ENCODE peak calls at places on chromosomes 3 and 15, in five cellular contexts. W is esophagus squamous epithelium, O is RWPE2, T is lower lobe of right lung, M is body of pancreas. P is an unnamed sample.

GRCh38 chr15:67967871-67968423 is 86.2 kb upstream of the PIAS1 start:
- DNase-seq in O (peak), W (no peak), T (peak), M (peak), P (no peak)

GRCh38 chr15:99592135-99592845 is 26.5 kb downstream of the MEF2A start:
- DNase-seq in O (no peak), T (no peak), M (no peak), W (no peak), P (no peak)

GRCh38 chr15:78035319-78035718 is 42.2 kb downstream of the TBC1D2B start:
- DNase-seq in T (no peak), W (no peak), O (no peak), M (peak), P (no peak)

GRCh38 chr3:169623971-169624370 is 39.5 kb downstream of the MECOM start:
- DNase-seq in T (no peak), W (no peak), O (no peak), M (peak), P (no peak)

GRCh38 chr15:32822739-32823138 is 104.9 kb downstream of the GREM1 start:
- DNase-seq in O (no peak), T (no peak), W (no peak), M (no peak), P (no peak)

GRCh38 chr3:119388577-119388976 is 74.8 kb downstream of the TMEM39A start:
- DNase-seq in O (no peak), M (no peak), T (no peak), W (no peak), P (no peak)

GRCh38 chr3:183253364-183253960 is 409 bp downstream of the B3GNT5 start:
- DNase-seq in O (no peak), M (peak), T (peak), W (no peak), P (no peak)

GRCh38 chr3:42689421-42690014 is 4.2 kb downstream of the KLHL40 start:
- DNase-seq in M (no peak), T (peak), W (no peak), O (peak), P (no peak)

GRCh38 chr15:92822216-92823144 is 77.6 kb upstream of the CHD2 start:
- DNase-seq in W (no peak), O (no peak), M (no peak), T (no peak), P (no peak)

GRCh38 chr3:29639621-29640290 is 358.9 kb downstream of the RBMS3 start:
- DNase-seq in M (no peak), W (no peak), O (no peak), T (no peak), P (no peak)

GRCh38 chr3:187944391-187945179 is 199.3 kb upstream of the BCL6 start:
- DNase-seq in T (no peak), W (no peak), M (no peak), O (no peak), P (no peak)

GRCh38 chr3:197854596-197855343 is 63.7 kb downstream of the LRCH3 start:
- DNase-seq in W (no peak), T (no peak), O (peak), M (no peak), P (no peak)

GRCh38 chr3:34038131-34038530 is 239.7 kb downstream of the PDCD6IP start:
- DNase-seq in O (no peak), W (no peak), T (no peak), M (no peak), P (no peak)

GRCh38 chr15:77874071-77874470 is 203.4 kb downstream of the TBC1D2B start:
- DNase-seq in W (no peak), O (no peak), T (no peak), M (no peak), P (no peak)

GRCh38 chr3:98328933-98329332 is 24.7 kb upstream of the OR5K4 start:
- DNase-seq in O (no peak), M (no peak), W (no peak), T (no peak), P (no peak)

GRCh38 chr3:53729130-53729529 is 117.1 kb downstream of the CHDH start:
- DNase-seq in M (no peak), T (no peak), O (no peak), W (no peak), P (no peak)

GRCh38 chr3:23304424-23304823 is 101.3 kb downstream of the UBE2E2 start:
- DNase-seq in O (no peak), M (no peak), W (no peak), T (no peak), P (no peak)

GRCh38 chr15:31598620-31599019 is 272.0 kb downstream of the KLF13 start:
- DNase-seq in O (peak), M (no peak), T (peak), W (no peak), P (peak)

GRCh38 chr3:155670320-155670719 is 74.6 kb downstream of the PLCH1 start:
- DNase-seq in M (no peak), O (no peak), T (no peak), W (no peak), P (no peak)

GRCh38 chr3:105187340-105187739 is 179.4 kb upstream of the ALCAM start:
- DNase-seq in O (no peak), W (no peak), T (no peak), M (no peak), P (no peak)

GRCh38 chr3:98855811-98856400 is 45.6 kb downstream of the DCBLD2 start:
- DNase-seq in M (no peak), W (no peak), T (no peak), O (no peak), P (no peak)

GRCh38 chr3:105944721-105945120 is 75.9 kb upstream of the CBLB start:
- DNase-seq in W (no peak), O (no peak), M (no peak), T (no peak), P (no peak)

GRCh38 chr3:24237971-24238767 is 256.5 kb downstream of the THRB start:
- DNase-seq in W (no peak), M (peak), T (no peak), O (no peak), P (peak)

GRCh38 chr15:63588826-63589225 is 8.4 kb upstream of the FBXL22 start:
- DNase-seq in W (no peak), T (no peak), M (no peak), O (no peak), P (no peak)

GRCh38 chr3:172592898-172593669 is 69.9 kb upstream of the TNFSF10 start:
- DNase-seq in O (no peak), M (no peak), T (no peak), W (no peak), P (no peak)

GRCh38 chr3:28053759-28054158 is 187.7 kb upstream of the CMC1 start:
- DNase-seq in W (no peak), M (no peak), T (no peak), O (no peak), P (no peak)

GRCh38 chr3:120423432-120423831 is 27.4 kb downstream of the FSTL1 start:
- DNase-seq in T (no peak), O (no peak), M (no peak), W (no peak), P (no peak)

GRCh38 chr3:57822686-57823085 is 66.6 kb downstream of the SLMAP start:
- DNase-seq in T (no peak), O (no peak), W (no peak), M (no peak), P (no peak)

GRCh38 chr3:109923431-109923830 is 586.1 kb upstream of the DPPA4 start:
- DNase-seq in W (no peak), M (no peak), T (no peak), O (no peak), P (no peak)

GRCh38 chr3:21778715-21779114 is 27.7 kb upstream of the ZNF385D start:
- DNase-seq in T (no peak), W (no peak), M (no peak), O (no peak), P (no peak)

GRCh38 chr3:22012471-22012870 is 261.5 kb upstream of the ZNF385D start:
- DNase-seq in T (no peak), M (no peak), O (no peak), W (no peak), P (no peak)

GRCh38 chr3:147371771-147372340 is 34.5 kb downstream of the ZIC4 start:
- DNase-seq in W (no peak), T (no peak), O (no peak), M (no peak), P (no peak)

GRCh38 chr15:35151782-35152181 is 66.7 kb upstream of the NANOGP8 start:
- DNase-seq in W (no peak), T (no peak), M (no peak), O (no peak), P (no peak)

GRCh38 chr15:55750706-55751105 is 7.8 kb upstream of the PRTG start:
- DNase-seq in M (no peak), W (no peak), T (no peak), O (no peak), P (no peak)

GRCh38 chr15:58058068-58058467 is 7.4 kb downstream of the ALDH1A2 start:
- DNase-seq in O (no peak), M (no peak), W (no peak), T (no peak), P (no peak)

GRCh38 chr3:53160660-53161344 is at the start of gene PRKCD:
- DNase-seq in W (peak), T (peak), O (peak), M (peak), P (peak)

GRCh38 chr3:11724615-11725339 is 81.1 kb upstream of the VGLL4 start:
- DNase-seq in T (no peak), W (no peak), O (no peak), M (no peak), P (no peak)

GRCh38 chr15:82585072-82585471 is 44.8 kb upstream of the RPS17 start:
- DNase-seq in W (no peak), T (no peak), O (no peak), M (no peak), P (no peak)
- TF ChIP-seq CTCF in W (no peak), T (no peak), O (peak), M (no peak), P (peak)

GRCh38 chr3:49901351-49902339 is 2.0 kb downstream of the MST1R start:
- DNase-seq in O (no peak), T (no peak), W (no peak), M (no peak), P (no peak)
- H3K4me3 ChIP-seq in O (peak), T (peak), W (peak), M (no peak), P (no peak)

GRCh38 chr3:126742057-126742456 is 38.0 kb downstream of the CHCHD6 start:
- DNase-seq in O (no peak), M (no peak), W (no peak), T (no peak), P (no peak)

GRCh38 chr3:126734324-126734723 is 30.3 kb downstream of the CHCHD6 start:
- DNase-seq in W (no peak), T (no peak), O (no peak), M (no peak), P (no peak)

GRCh38 chr3:126732281-126733060 is 28.4 kb downstream of the CHCHD6 start:
- DNase-seq in O (no peak), M (no peak), T (no peak), W (no peak), P (peak)

GRCh38 chr3:126733061-126733430 is 29.0 kb downstream of the CHCHD6 start:
- DNase-seq in M (no peak), T (no peak), W (no peak), O (no peak), P (no peak)

DNA sequence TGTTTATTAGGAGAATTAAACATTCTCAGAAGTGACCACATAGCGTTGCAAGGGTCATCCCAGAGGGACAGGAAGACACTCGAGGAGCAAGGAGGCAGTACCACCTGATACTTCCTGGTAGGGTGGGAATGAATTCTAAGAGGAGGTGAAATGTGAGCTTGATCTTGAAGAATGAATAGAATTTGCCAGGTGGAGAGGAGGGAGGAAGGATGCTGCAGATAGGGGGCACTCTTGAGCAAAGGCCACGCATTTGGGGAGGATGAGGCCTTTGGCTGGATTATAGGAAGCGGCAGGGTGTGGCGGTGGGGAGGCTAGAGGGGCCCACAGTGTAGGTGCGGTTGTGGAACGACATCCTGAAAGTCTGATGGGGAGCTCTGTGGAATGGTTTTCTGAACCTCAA is 33.5 kb downstream of the CHCHD6 start:
- DNase-seq in T (no peak), O (no peak), M (no peak), W (no peak), P (no peak)
- TF ChIP-seq CTCF in T (peak), O (no peak), M (no peak), W (no peak), P (peak)

GRCh38 chr3:32447865-32448400 is 54.7 kb downstream of the CMTM6 start:
- DNase-seq in T (no peak), O (no peak), W (no peak), M (no peak), P (no peak)

GRCh38 chr3:32450426-32450825 is 52.2 kb downstream of the CMTM6 start:
- DNase-seq in T (no peak), O (no peak), M (no peak), W (no peak), P (no peak)

GRCh38 chr3:32452009-32452408 is 50.6 kb downstream of the CMTM6 start:
- DNase-seq in W (no peak), O (no peak), T (no peak), M (no peak), P (no peak)

GRCh38 chr3:32451049-32451659 is 51.5 kb downstream of the CMTM6 start:
- DNase-seq in W (no peak), T (no peak), O (no peak), M (no peak), P (no peak)

DNA sequence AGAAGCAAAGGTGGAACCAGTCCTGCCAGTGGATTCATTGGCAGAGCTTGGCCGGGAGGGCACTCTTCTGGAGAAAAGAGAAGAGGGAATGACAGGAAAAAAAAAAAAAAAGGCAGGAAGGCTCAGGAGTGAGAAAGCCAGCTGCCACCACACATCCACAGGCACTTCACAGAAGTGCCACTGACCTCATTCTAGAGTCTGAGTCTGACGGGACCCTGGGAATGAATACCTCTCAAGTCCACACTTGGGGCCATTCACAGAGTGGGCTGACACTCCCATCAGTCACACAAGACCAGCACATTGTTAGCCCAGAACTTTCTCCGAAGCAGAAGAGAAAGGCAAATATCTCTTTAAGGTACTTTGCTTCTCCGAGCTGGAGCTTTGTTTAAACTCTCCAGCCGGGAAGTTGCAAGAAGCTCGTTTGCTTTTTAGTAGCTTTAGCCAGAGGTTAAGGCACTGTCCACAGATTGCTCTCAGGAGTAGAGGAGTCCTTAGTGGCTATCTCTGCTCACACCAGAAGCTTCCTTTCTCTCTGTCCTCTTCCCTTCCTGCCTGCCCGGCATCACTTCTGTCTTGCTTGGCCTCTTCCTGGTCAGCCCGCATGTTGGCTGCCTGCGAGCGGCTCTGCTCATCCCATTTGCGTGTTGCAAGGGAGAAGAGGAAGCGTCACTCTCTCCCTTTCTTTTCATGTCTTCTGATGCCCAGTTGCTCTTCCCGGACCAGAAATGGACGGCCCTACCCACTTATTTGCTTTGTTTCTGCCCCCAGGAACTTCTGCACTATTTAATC is 53.8 kb downstream of the CMTM6 start:
- DNase-seq in O (peak), T (peak), W (no peak), M (no peak), P (no peak)
- H3K4me3 ChIP-seq in O (no peak), T (no peak), W (no peak), M (no peak), P (no peak)

GRCh38 chr15:49832421-49832980 is 211.7 kb downstream of the DTWD1 start:
- DNase-seq in W (no peak), M (peak), O (no peak), T (no peak), P (no peak)
- TF ChIP-seq CTCF in W (no peak), M (peak), O (peak), T (no peak), P (peak)

DNA sequence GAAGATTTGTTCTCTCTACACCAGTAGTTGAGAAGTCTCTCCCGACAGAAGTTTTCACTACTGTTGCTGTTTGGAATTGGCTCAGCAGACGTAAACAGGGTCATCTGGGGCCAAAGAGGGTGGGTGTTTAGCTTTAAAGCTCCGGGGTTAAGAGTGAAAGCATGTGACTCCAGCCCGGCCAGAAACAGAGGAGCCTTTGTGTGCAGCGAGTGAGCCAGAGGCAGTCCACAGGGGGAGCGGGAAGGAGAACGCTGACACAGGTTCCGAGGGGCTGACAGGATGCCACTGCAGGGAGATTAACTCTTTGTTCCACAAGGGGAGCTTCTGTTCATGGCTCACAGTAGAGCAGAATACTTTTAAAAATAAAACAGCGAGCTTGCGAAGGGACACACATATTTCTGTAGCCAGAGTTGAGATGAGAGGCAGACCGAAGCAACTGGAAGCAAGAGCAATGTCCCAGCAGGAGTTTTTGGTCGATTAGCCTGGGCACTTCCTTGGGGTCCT is 26.9 kb downstream of the BMF start:
- DNase-seq in W (no peak), T (peak), O (no peak), M (peak), P (no peak)
- H3K4me3 ChIP-seq in W (no peak), T (peak), O (no peak), M (no peak), P (no peak)

GRCh38 chr3:18625085-18625484 is 199.9 kb upstream of the SATB1 start:
- DNase-seq in M (no peak), T (no peak), W (no peak), O (no peak), P (no peak)
- TF ChIP-seq CTCF in M (no peak), T (no peak), W (no peak), O (no peak), P (no peak)

GRCh38 chr15:42602501-42602900 is 27.1 kb downstream of the STARD9 start:
- DNase-seq in T (no peak), W (no peak), M (no peak), O (no peak), P (no peak)

GRCh38 chr15:42605281-42605744 is 29.9 kb downstream of the STARD9 start:
- DNase-seq in W (no peak), T (no peak), O (no peak), M (no peak), P (no peak)

GRCh38 chr15:42608110-42608531 is 32.7 kb downstream of the STARD9 start:
- DNase-seq in M (no peak), T (peak), W (no peak), O (no peak), P (no peak)

GRCh38 chr15:42608767-42609488 is 33.5 kb downstream of the STARD9 start:
- DNase-seq in W (no peak), T (no peak), M (no peak), O (no peak), P (no peak)

GRCh38 chr15:42603978-42604377 is 28.6 kb downstream of the STARD9 start:
- DNase-seq in W (no peak), T (no peak), M (no peak), O (no peak), P (no peak)
- H3K4me3 ChIP-seq in W (no peak), T (no peak), M (no peak), O (no peak), P (no peak)